ENCODE peak calls at places on chromosomes 6 and 20, in seven cellular contexts. H is activated CD8-positive, alpha-beta memory T cell treated with anti-CD3 and anti-CD28 coated beads for 1 hour; V is stimulated activated CD8-positive, alpha-beta memory T cell treated with anti-CD3 and anti-CD28 coated beads, Interleukin-4, amount 100 ng/mL, for 1 hour; B is stimulated activated CD4-positive, alpha-beta T cell treated with anti-CD3 and anti-CD28 coated beads, Interleukin-2, amount 100 ng/mL, for 48 hours; G is foreskin fibroblast; U is tibial nerve; L is NCI-H774. D is an unnamed sample.

GRCh38 chr6:86070151-86070550 is 427.5 kb upstream of the SYNCRIP start:
- DNase-seq in H (no peak), V (no peak), B (no peak), G (no peak), U (no peak), L (no peak), D (no peak)

GRCh38 chr20:53567379-53567778 is 26.3 kb downstream of the ZNF217 start:
- DNase-seq in H (no peak), V (no peak), B (no peak), G (no peak), U (no peak), L (no peak), D (no peak)

GRCh38 chr6:42784739-42785498 is 3.1 kb downstream of the BICRAL start:
- DNase-seq in H (no peak), V (no peak), B (no peak), G (no peak), U (no peak), L (no peak), D (no peak)

GRCh38 chr20:24683676-24684075 is 214.2 kb downstream of the SYNDIG1 start:
- DNase-seq in H (no peak), V (no peak), B (no peak), G (no peak), U (no peak), L (no peak), D (no peak)

GRCh38 chr6:138569554-138569953 is 70.3 kb upstream of the NHSL1 start:
- DNase-seq in H (no peak), V (no peak), B (no peak), G (no peak), U (no peak), L (no peak), D (no peak)

GRCh38 chr6:160583805-160584204 is 80.3 kb downstream of the LPA start:
- DNase-seq in H (no peak), V (no peak), B (no peak), G (no peak), U (no peak), L (no peak), D (no peak)

GRCh38 chr6:33313105-33313708 is 671 bp downstream of the TAPBP start:
- DNase-seq in H (no peak), V (no peak), B (peak; percentile 32), G (no peak), U (peak; percentile 44), L (peak; percentile 51), D (no peak)

GRCh38 chr6:3389390-3390167 is 67.3 kb downstream of the SLC22A23 start:
- DNase-seq in H (no peak), V (no peak), B (no peak), G (peak; percentile 18), U (peak; percentile 42), L (no peak), D (no peak)

GRCh38 chr6:52731719-52732118 is 31.6 kb downstream of the GSTA2 start:
- DNase-seq in H (no peak), V (no peak), B (no peak), G (no peak), U (no peak), L (no peak), D (no peak)

GRCh38 chr20:44209691-44210421 is 715 bp downstream of the OSER1 start:
- DNase-seq in H (no peak), V (no peak), B (no peak), G (no peak), U (no peak), L (no peak), D (peak; percentile 68)

GRCh38 chr6:114987281-114987680 is 644.5 kb upstream of the HS3ST5 start:
- DNase-seq in H (no peak), V (no peak), B (no peak), G (no peak), U (no peak), L (no peak), D (no peak)

GRCh38 chr6:150293423-150294280 is 75.2 kb upstream of the IYD start:
- DNase-seq in H (no peak), V (no peak), B (no peak), G (peak; percentile 80), U (no peak), L (no peak), D (no peak)

GRCh38 chr6:21049572-21049971 is 515.3 kb downstream of the CDKAL1 start:
- DNase-seq in H (no peak), V (no peak), B (no peak), G (no peak), U (no peak), L (no peak), D (no peak)

GRCh38 chr6:73728548-73729205 is 32.7 kb downstream of the CD109 start:
- DNase-seq in H (no peak), V (no peak), B (peak; percentile 36), G (no peak), U (no peak), L (no peak), D (no peak)

GRCh38 chr6:134519456-134519855 is 201.5 kb upstream of the SGK1 start:
- DNase-seq in H (no peak), V (no peak), B (no peak), G (no peak), U (no peak), L (no peak), D (no peak)

GRCh38 chr6:135819665-135820064 is 31.8 kb upstream of the PDE7B start:
- DNase-seq in H (no peak), V (no peak), B (no peak), G (no peak), U (no peak), L (no peak), D (no peak)

D was measured in colonic mucosa.